ENCODE peak calls at places on chromosomes 1 and 21, in six cellular contexts. N, A, Q, T, L and O are unnamed samples.

GRCh38 chr1:15797614-15798390 is 9.6 kb downstream of the UQCRHL start:
- DNase-seq in N (no peak), A (no peak), Q (no peak), T (no peak), L (no peak), O (no peak)

GRCh38 chr1:3996846-3997705 is 97.0 kb upstream of the C1orf174 start:
- DNase-seq in N (no peak), A (peak), Q (no peak), T (no peak), L (no peak), O (no peak)

GRCh38 chr1:179021873-179022272 is 3.8 kb upstream of the FAM20B start:
- DNase-seq in N (no peak), A (no peak), Q (peak), T (peak), L (no peak), O (no peak)

GRCh38 chr1:9262587-9262986 is 28.0 kb downstream of the H6PD start:
- DNase-seq in N (no peak), A (no peak), Q (no peak), T (no peak), L (no peak), O (no peak)

GRCh38 chr1:52726265-52727113 is at the start of gene ZYG11B:
- DNase-seq in N (peak), A (peak), Q (peak), T (peak), L (peak), O (no peak)

GRCh38 chr21:41802185-41802584 is 35.3 kb upstream of the RIPK4 start:
- DNase-seq in N (no peak), A (no peak), Q (no peak), T (no peak), L (no peak), O (no peak)

GRCh38 chr1:169368406-169368769 is 393 bp downstream of the BLZF1 start:
- DNase-seq in N (no peak), A (no peak), Q (peak), T (no peak), L (peak), O (no peak)

GRCh38 chr1:4754816-4755215 is 100.4 kb downstream of the AJAP1 start:
- DNase-seq in N (no peak), A (no peak), Q (no peak), T (no peak), L (no peak), O (no peak)

GRCh38 chr1:24801169-24801568 is 55.9 kb downstream of the CLIC4 start:
- DNase-seq in N (no peak), A (no peak), Q (no peak), T (no peak), L (no peak), O (no peak)

GRCh38 chr1:26474824-26475223 is 2.6 kb downstream of the HMGN2 start:
- DNase-seq in N (no peak), A (no peak), Q (no peak), T (no peak), L (no peak), O (no peak)

GRCh38 chr1:41689596-41689995 is 205.1 kb upstream of the EDN2 start:
- DNase-seq in N (no peak), A (peak), Q (no peak), T (peak), L (peak), O (no peak)

GRCh38 chr1:150976879-150977694 is 2.5 kb upstream of the CERS2 start:
- DNase-seq in N (peak), A (peak), Q (peak), T (peak), L (peak), O (peak)

GRCh38 chr1:224082146-224082545 is 31.8 kb upstream of the FBXO28 start:
- DNase-seq in N (no peak), A (no peak), Q (no peak), T (no peak), L (no peak), O (no peak)

GRCh38 chr21:27741736-27742135 is 774.8 kb upstream of the ADAMTS5 start:
- DNase-seq in N (no peak), A (no peak), Q (no peak), T (no peak), L (no peak), O (no peak)

GRCh38 chr1:50879137-50879536 is 80.9 kb downstream of the FAF1 start:
- DNase-seq in N (no peak), A (no peak), Q (no peak), T (no peak), L (no peak), O (no peak)

GRCh38 chr1:156905176-156905575 is 11.7 kb downstream of the PEAR1 start:
- DNase-seq in N (no peak), A (no peak), Q (no peak), T (no peak), L (no peak), O (no peak)

GRCh38 chr1:201641524-201642253 is 102.8 kb downstream of the NAV1 start:
- DNase-seq in N (no peak), A (no peak), Q (no peak), T (no peak), L (no peak), O (no peak)

GRCh38 chr1:68046423-68046822 is 4.0 kb downstream of the DIRAS3 start:
- DNase-seq in N (no peak), A (no peak), Q (no peak), T (no peak), L (no peak), O (no peak)

GRCh38 chr1:59198565-59198964 is 98.3 kb upstream of the FGGY start:
- DNase-seq in N (no peak), A (no peak), Q (no peak), T (no peak), L (no peak), O (no peak)

GRCh38 chr1:63255153-63255552 is 67.2 kb upstream of the FOXD3 start:
- DNase-seq in N (peak), A (no peak), Q (no peak), T (no peak), L (no peak), O (no peak)

GRCh38 chr21:42454791-42455190 is 41.2 kb downstream of the RSPH1 start:
- DNase-seq in N (no peak), A (no peak), Q (no peak), T (no peak), L (no peak), O (no peak)

GRCh38 chr1:91891969-91892368 is 6.0 kb upstream of the TGFBR3 start:
- DNase-seq in N (no peak), A (no peak), Q (no peak), T (no peak), L (peak), O (no peak)

GRCh38 chr21:42258885-42259407 is 40.0 kb downstream of the ABCG1 start:
- DNase-seq in N (no peak), A (no peak), Q (no peak), T (peak), L (no peak), O (no peak)

GRCh38 chr21:36641886-36642285 is 57.0 kb upstream of the SIM2 start:
- DNase-seq in N (no peak), A (no peak), Q (no peak), T (no peak), L (no peak), O (no peak)

GRCh38 chr1:8239039-8239305 is 78.9 kb upstream of the SLC45A1 start:
- DNase-seq in N (peak), A (peak), Q (no peak), T (no peak), L (no peak), O (no peak)

GRCh38 chr1:3136532-3136931 is 67.5 kb downstream of the PRDM16 start:
- DNase-seq in N (no peak), A (no peak), Q (no peak), T (no peak), L (no peak), O (no peak)

GRCh38 chr21:25791321-25791720 is 56.5 kb downstream of the GABPA start:
- DNase-seq in N (no peak), A (no peak), Q (no peak), T (no peak), L (no peak), O (no peak)

GRCh38 chr1:6924891-6925290 is 139.6 kb downstream of the CAMTA1 start:
- DNase-seq in N (no peak), A (no peak), Q (peak), T (no peak), L (no peak), O (no peak)

GRCh38 chr1:210328032-210328745 is 513 bp upstream of the HHAT start:
- DNase-seq in N (no peak), A (no peak), Q (peak), T (no peak), L (no peak), O (no peak)

GRCh38 chr1:26330276-26330675 is 12.5 kb downstream of the CD52 start:
- DNase-seq in N (no peak), A (no peak), Q (no peak), T (no peak), L (no peak), O (no peak)

GRCh38 chr1:93328809-93329477 is 16.8 kb upstream of the DR1 start:
- DNase-seq in N (no peak), A (no peak), Q (no peak), T (no peak), L (no peak), O (no peak)

GRCh38 chr1:236893626-236894545 is 98.8 kb downstream of the MTR start:
- DNase-seq in N (no peak), A (no peak), Q (no peak), T (no peak), L (no peak), O (no peak)

GRCh38 chr1:150567717-150568561 is 11.5 kb downstream of the MCL1 start:
- DNase-seq in N (peak), A (peak), Q (peak), T (peak), L (peak), O (no peak)

GRCh38 chr1:42680921-42681683 is 1.1 kb upstream of the YBX1 start:
- DNase-seq in N (peak), A (no peak), Q (peak), T (no peak), L (peak), O (no peak)

GRCh38 chr1:115492880-115493279 is 148.9 kb upstream of the VANGL1 start:
- DNase-seq in N (peak), A (no peak), Q (no peak), T (no peak), L (no peak), O (no peak)

GRCh38 chr1:64923294-64923718 is 43.0 kb downstream of the JAK1 start:
- DNase-seq in N (no peak), A (no peak), Q (no peak), T (no peak), L (no peak), O (no peak)

GRCh38 chr1:211830330-211831142 is at the start of gene LPGAT1:
- DNase-seq in N (peak), A (peak), Q (peak), T (peak), L (peak), O (no peak)

GRCh38 chr1:234315091-234315541 is 58.1 kb upstream of the COA6 start:
- DNase-seq in N (peak), A (no peak), Q (no peak), T (no peak), L (peak), O (peak)

GRCh38 chr1:196450143-196450911 is 157.9 kb downstream of the KCNT2 start:
- DNase-seq in N (no peak), A (no peak), Q (no peak), T (no peak), L (no peak), O (no peak)
- H3K27ac ChIP-seq in N (no peak), A (no peak), Q (no peak), T (no peak), L (no peak), O (no peak)

GRCh38 chr1:21570528-21570875 is 61.3 kb downstream of the ALPL start:
- DNase-seq in N (no peak), A (no peak), Q (no peak), T (no peak), L (no peak), O (no peak)

GRCh38 chr1:21569820-21570527 is 60.8 kb downstream of the ALPL start:
- DNase-seq in N (no peak), A (no peak), Q (no peak), T (no peak), L (no peak), O (no peak)

GRCh38 chr1:21567241-21568005 is 58.2 kb downstream of the ALPL start:
- DNase-seq in N (peak), A (no peak), Q (no peak), T (no peak), L (no peak), O (no peak)

GRCh38 chr1:21568809-21569385 is 59.7 kb downstream of the ALPL start:
- DNase-seq in N (no peak), A (no peak), Q (no peak), T (no peak), L (no peak), O (no peak)

GRCh38 chr1:21568006-21568746 is 59.0 kb downstream of the ALPL start:
- DNase-seq in N (peak), A (no peak), Q (no peak), T (no peak), L (no peak), O (no peak)
- H3K27ac ChIP-seq in N (no peak), A (no peak), Q (no peak), T (no peak), L (no peak), O (no peak)

GRCh38 chr1:203907901-203908300 is 46.5 kb downstream of the SNRPE start:
- DNase-seq in N (no peak), A (no peak), Q (no peak), T (no peak), L (no peak), O (no peak)
- H3K27ac ChIP-seq in N (no peak), A (no peak), Q (no peak), T (no peak), L (no peak), O (no peak)

GRCh38 chr21:14582934-14583628 is 37.0 kb upstream of the SAMSN1 start:
- DNase-seq in N (no peak), A (no peak), Q (no peak), T (no peak), L (no peak), O (no peak)
- H3K27ac ChIP-seq in N (no peak), A (no peak), Q (no peak), T (no peak), L (no peak), O (no peak)